ENCODE peak calls at places on chromosomes 1 and 21, in five cellular contexts. One of them, this sample, is unnamed.

GRCh38 chr1:211703812-211704566 is 28.6 kb upstream of the NEK2 start:
- DNase-seq in AG09319: no peak
- DNase-seq in mesothelial cell of epicardium: no peak
- DNase-seq in neural progenitor cell: no peak
- DNase-seq in foreskin fibroblast: no peak
- DNase-seq in this sample: no peak

GRCh38 chr21:30282850-30283249 is at the start of gene KRTAP24-1:
- DNase-seq in AG09319: no peak
- DNase-seq in mesothelial cell of epicardium: no peak
- DNase-seq in neural progenitor cell: no peak
- DNase-seq in foreskin fibroblast: no peak
- DNase-seq in this sample: no peak

GRCh38 chr1:224559971-224560728 is 56.0 kb upstream of the CNIH3 start:
- DNase-seq in AG09319: no peak
- DNase-seq in mesothelial cell of epicardium: no peak
- DNase-seq in neural progenitor cell: no peak
- DNase-seq in foreskin fibroblast: peak; percentile 68
- DNase-seq in this sample: no peak

GRCh38 chr1:172322219-172323061 is 98.0 kb upstream of the C1orf105 start:
- DNase-seq in AG09319: peak; percentile 75
- DNase-seq in mesothelial cell of epicardium: no peak
- DNase-seq in neural progenitor cell: no peak
- DNase-seq in foreskin fibroblast: peak; percentile 97
- DNase-seq in this sample: no peak

GRCh38 chr1:227901239-227901905 is 46.4 kb downstream of the WNT9A start:
- DNase-seq in AG09319: no peak
- DNase-seq in mesothelial cell of epicardium: peak; percentile 13
- DNase-seq in neural progenitor cell: no peak
- DNase-seq in foreskin fibroblast: no peak
- DNase-seq in this sample: no peak

GRCh38 chr1:10629091-10629815 is 154.5 kb downstream of the PEX14 start:
- DNase-seq in AG09319: no peak
- DNase-seq in mesothelial cell of epicardium: peak; percentile 16
- DNase-seq in neural progenitor cell: no peak
- DNase-seq in foreskin fibroblast: no peak
- DNase-seq in this sample: no peak

GRCh38 chr1:2528966-2529750 is 905 bp downstream of the HES5 start:
- DNase-seq in AG09319: no peak
- DNase-seq in mesothelial cell of epicardium: no peak
- DNase-seq in neural progenitor cell: peak; percentile 76
- DNase-seq in foreskin fibroblast: no peak
- DNase-seq in this sample: no peak

GRCh38 chr1:35428360-35428759 is 128.8 kb downstream of the KIAA0319L start:
- DNase-seq in AG09319: no peak
- DNase-seq in mesothelial cell of epicardium: no peak
- DNase-seq in neural progenitor cell: no peak
- DNase-seq in foreskin fibroblast: no peak
- DNase-seq in this sample: no peak

GRCh38 chr21:44005593-44005992 is 6.5 kb upstream of the TRAPPC10 start:
- DNase-seq in AG09319: no peak
- DNase-seq in mesothelial cell of epicardium: no peak
- DNase-seq in neural progenitor cell: no peak
- DNase-seq in foreskin fibroblast: no peak
- DNase-seq in this sample: no peak

GRCh38 chr1:162062542-162063015 is 6.9 kb upstream of the NOS1AP start:
- DNase-seq in AG09319: no peak
- DNase-seq in mesothelial cell of epicardium: no peak
- DNase-seq in neural progenitor cell: peak; percentile 73
- DNase-seq in foreskin fibroblast: no peak
- DNase-seq in this sample: no peak

GRCh38 chr1:231242516-231243198 is 1.6 kb downstream of the GNPAT start:
- DNase-seq in AG09319: no peak
- DNase-seq in mesothelial cell of epicardium: no peak
- DNase-seq in neural progenitor cell: no peak
- DNase-seq in foreskin fibroblast: no peak
- DNase-seq in this sample: no peak

GRCh38 chr21:37166733-37167132 is 93.7 kb downstream of the TTC3 start:
- DNase-seq in AG09319: no peak
- DNase-seq in mesothelial cell of epicardium: no peak
- DNase-seq in neural progenitor cell: peak; percentile 26
- DNase-seq in foreskin fibroblast: no peak
- DNase-seq in this sample: no peak

GRCh38 chr1:109262231-109263010 is 13.1 kb downstream of the CELSR2 start:
- DNase-seq in AG09319: no peak
- DNase-seq in mesothelial cell of epicardium: no peak
- DNase-seq in neural progenitor cell: no peak
- DNase-seq in foreskin fibroblast: no peak
- DNase-seq in this sample: no peak

GRCh38 chr1:163072658-163073057 is 3.5 kb downstream of the RGS4 start:
- DNase-seq in AG09319: no peak
- DNase-seq in mesothelial cell of epicardium: no peak
- DNase-seq in neural progenitor cell: no peak
- DNase-seq in foreskin fibroblast: no peak
- DNase-seq in this sample: no peak

GRCh38 chr1:183609313-183609712 is 19.1 kb upstream of the NCF2 start:
- DNase-seq in AG09319: peak; percentile 66
- DNase-seq in mesothelial cell of epicardium: no peak
- DNase-seq in neural progenitor cell: peak; percentile 17
- DNase-seq in foreskin fibroblast: peak; percentile 71
- DNase-seq in this sample: no peak

GRCh38 chr1:197944485-197944884 is 27.3 kb downstream of the LHX9 start:
- DNase-seq in AG09319: no peak
- DNase-seq in mesothelial cell of epicardium: no peak
- DNase-seq in neural progenitor cell: no peak
- DNase-seq in foreskin fibroblast: no peak
- DNase-seq in this sample: no peak

GRCh38 chr1:28091043-28091781 is 2.8 kb upstream of the EYA3 start:
- DNase-seq in AG09319: no peak
- DNase-seq in mesothelial cell of epicardium: no peak
- DNase-seq in neural progenitor cell: peak; percentile 67
- DNase-seq in foreskin fibroblast: no peak
- DNase-seq in this sample: peak; percentile 44

GRCh38 chr21:33644383-33645074 is 2.2 kb downstream of the ITSN1 start:
- DNase-seq in AG09319: no peak
- DNase-seq in mesothelial cell of epicardium: no peak
- DNase-seq in neural progenitor cell: peak; percentile 30
- DNase-seq in foreskin fibroblast: peak; percentile 62
- DNase-seq in this sample: no peak

GRCh38 chr21:30234643-30235042 is 18.7 kb upstream of the CLDN8 start:
- DNase-seq in AG09319: no peak
- DNase-seq in mesothelial cell of epicardium: no peak
- DNase-seq in neural progenitor cell: no peak
- DNase-seq in foreskin fibroblast: peak; percentile 20
- DNase-seq in this sample: no peak

GRCh38 chr1:5427026-5427613 is 565.1 kb downstream of the NPHP4 start:
- DNase-seq in AG09319: no peak
- DNase-seq in mesothelial cell of epicardium: no peak
- DNase-seq in neural progenitor cell: peak; percentile 7
- DNase-seq in foreskin fibroblast: no peak
- DNase-seq in this sample: no peak

GRCh38 chr1:5265416-5266075 is 611.1 kb downstream of the AJAP1 start:
- DNase-seq in AG09319: no peak
- DNase-seq in mesothelial cell of epicardium: no peak
- DNase-seq in neural progenitor cell: no peak
- DNase-seq in foreskin fibroblast: no peak
- DNase-seq in this sample: no peak

GRCh38 chr1:177780096-177780700 is 189.7 kb downstream of the SEC16B start:
- DNase-seq in AG09319: peak; percentile 5
- DNase-seq in mesothelial cell of epicardium: no peak
- DNase-seq in neural progenitor cell: peak; percentile 57
- DNase-seq in foreskin fibroblast: peak; percentile 33
- DNase-seq in this sample: no peak

GRCh38 chr1:159008744-159009188 is 941 bp upstream of the IFI16 start:
- DNase-seq in AG09319: no peak
- DNase-seq in mesothelial cell of epicardium: no peak
- DNase-seq in neural progenitor cell: no peak
- DNase-seq in foreskin fibroblast: peak; percentile 60
- DNase-seq in this sample: no peak

GRCh38 chr1:60073605-60074278 is at the start of gene C1orf87:
- DNase-seq in AG09319: no peak
- DNase-seq in mesothelial cell of epicardium: no peak
- DNase-seq in neural progenitor cell: peak; percentile 61
- DNase-seq in foreskin fibroblast: no peak
- DNase-seq in this sample: peak; percentile 9

GRCh38 chr1:145965119-145965744 is 742 bp downstream of the POLR3GL start:
- DNase-seq in AG09319: no peak
- DNase-seq in mesothelial cell of epicardium: no peak
- DNase-seq in neural progenitor cell: no peak
- DNase-seq in foreskin fibroblast: no peak
- DNase-seq in this sample: no peak

GRCh38 chr1:93908394-93909145 is 660 bp downstream of the GCLM start:
- DNase-seq in AG09319: no peak
- DNase-seq in mesothelial cell of epicardium: peak; percentile 23
- DNase-seq in neural progenitor cell: peak; percentile 61
- DNase-seq in foreskin fibroblast: peak; percentile 3
- DNase-seq in this sample: peak; percentile 22

GRCh38 chr1:18093193-18093592 is 14.4 kb upstream of the IGSF21 start:
- DNase-seq in AG09319: no peak
- DNase-seq in mesothelial cell of epicardium: no peak
- DNase-seq in neural progenitor cell: peak; percentile 86
- DNase-seq in foreskin fibroblast: no peak
- DNase-seq in this sample: no peak

GRCh38 chr1:178659789-178660208 is 65.2 kb upstream of the RALGPS2 start:
- DNase-seq in AG09319: no peak
- DNase-seq in mesothelial cell of epicardium: no peak
- DNase-seq in neural progenitor cell: no peak
- DNase-seq in foreskin fibroblast: no peak
- DNase-seq in this sample: no peak

GRCh38 chr1:247578946-247579460 is 9.2 kb upstream of the OR2G2 start:
- DNase-seq in AG09319: no peak
- DNase-seq in mesothelial cell of epicardium: no peak
- DNase-seq in neural progenitor cell: no peak
- DNase-seq in foreskin fibroblast: no peak
- DNase-seq in this sample: no peak

GRCh38 chr1:247574664-247575063 is 13.5 kb upstream of the OR2G2 start:
- DNase-seq in AG09319: no peak
- DNase-seq in mesothelial cell of epicardium: no peak
- DNase-seq in neural progenitor cell: no peak
- DNase-seq in foreskin fibroblast: no peak
- DNase-seq in this sample: no peak

GRCh38 chr1:247574236-247574635 is 13.9 kb upstream of the OR2G2 start:
- DNase-seq in AG09319: no peak
- DNase-seq in mesothelial cell of epicardium: no peak
- DNase-seq in neural progenitor cell: no peak
- DNase-seq in foreskin fibroblast: no peak
- DNase-seq in this sample: no peak

GRCh38 chr1:247576514-247576913 is 11.6 kb upstream of the OR2G2 start:
- DNase-seq in AG09319: no peak
- DNase-seq in mesothelial cell of epicardium: no peak
- DNase-seq in neural progenitor cell: no peak
- DNase-seq in foreskin fibroblast: no peak
- DNase-seq in this sample: no peak
- TF ChIP-seq CTCF in AG09319: no peak
- TF ChIP-seq CTCF in mesothelial cell of epicardium: peak; percentile 55
- TF ChIP-seq CTCF in neural progenitor cell: peak; percentile 58
- TF ChIP-seq CTCF in foreskin fibroblast: no peak
- TF ChIP-seq CTCF in this sample: peak; percentile 55

GRCh38 chr1:114755006-114755936 is 2.5 kb downstream of the CSDE1 start:
- DNase-seq in AG09319: no peak
- DNase-seq in mesothelial cell of epicardium: no peak
- DNase-seq in neural progenitor cell: no peak
- DNase-seq in foreskin fibroblast: no peak
- DNase-seq in this sample: no peak

GRCh38 chr1:114756949-114757454 is 782 bp downstream of the CSDE1 start:
- DNase-seq in AG09319: peak; percentile 15
- DNase-seq in mesothelial cell of epicardium: no peak
- DNase-seq in neural progenitor cell: peak; percentile 81
- DNase-seq in foreskin fibroblast: peak; percentile 59
- DNase-seq in this sample: peak; percentile 12

GRCh38 chr1:114758251-114758832 is 558 bp upstream of the CSDE1 start:
- DNase-seq in AG09319: no peak
- DNase-seq in mesothelial cell of epicardium: no peak
- DNase-seq in neural progenitor cell: no peak
- DNase-seq in foreskin fibroblast: no peak
- DNase-seq in this sample: no peak

GRCh38 chr1:114756009-114756892 is 1.5 kb downstream of the CSDE1 start:
- DNase-seq in AG09319: no peak
- DNase-seq in mesothelial cell of epicardium: no peak
- DNase-seq in neural progenitor cell: no peak
- DNase-seq in foreskin fibroblast: no peak
- DNase-seq in this sample: no peak

GRCh38 chr1:114757455-114758250 is at the start of gene CSDE1:
- DNase-seq in AG09319: peak; percentile 96
- DNase-seq in mesothelial cell of epicardium: peak; percentile 94
- DNase-seq in neural progenitor cell: peak; percentile 100
- DNase-seq in foreskin fibroblast: peak; percentile 97
- DNase-seq in this sample: peak; percentile 93
- TF ChIP-seq CTCF in AG09319: peak; percentile 38
- TF ChIP-seq CTCF in mesothelial cell of epicardium: no peak
- TF ChIP-seq CTCF in neural progenitor cell: peak; percentile 64
- TF ChIP-seq CTCF in foreskin fibroblast: no peak
- TF ChIP-seq CTCF in this sample: peak; percentile 59

GRCh38 chr1:184910596-184910995 is 63.7 kb downstream of the NIBAN1 start:
- DNase-seq in AG09319: peak; percentile 44
- DNase-seq in mesothelial cell of epicardium: no peak
- DNase-seq in neural progenitor cell: peak; percentile 62
- DNase-seq in foreskin fibroblast: peak; percentile 56
- DNase-seq in this sample: no peak

GRCh38 chr1:184911103-184911502 is 63.2 kb downstream of the NIBAN1 start:
- DNase-seq in AG09319: no peak
- DNase-seq in mesothelial cell of epicardium: no peak
- DNase-seq in neural progenitor cell: no peak
- DNase-seq in foreskin fibroblast: no peak
- DNase-seq in this sample: no peak

GRCh38 chr1:184914149-184914548 is 60.2 kb downstream of the NIBAN1 start:
- DNase-seq in AG09319: no peak
- DNase-seq in mesothelial cell of epicardium: no peak
- DNase-seq in neural progenitor cell: no peak
- DNase-seq in foreskin fibroblast: no peak
- DNase-seq in this sample: no peak

GRCh38 chr1:184911830-184912229 is 62.5 kb downstream of the NIBAN1 start:
- DNase-seq in AG09319: no peak
- DNase-seq in mesothelial cell of epicardium: no peak
- DNase-seq in neural progenitor cell: no peak
- DNase-seq in foreskin fibroblast: no peak
- DNase-seq in this sample: no peak

DNA sequence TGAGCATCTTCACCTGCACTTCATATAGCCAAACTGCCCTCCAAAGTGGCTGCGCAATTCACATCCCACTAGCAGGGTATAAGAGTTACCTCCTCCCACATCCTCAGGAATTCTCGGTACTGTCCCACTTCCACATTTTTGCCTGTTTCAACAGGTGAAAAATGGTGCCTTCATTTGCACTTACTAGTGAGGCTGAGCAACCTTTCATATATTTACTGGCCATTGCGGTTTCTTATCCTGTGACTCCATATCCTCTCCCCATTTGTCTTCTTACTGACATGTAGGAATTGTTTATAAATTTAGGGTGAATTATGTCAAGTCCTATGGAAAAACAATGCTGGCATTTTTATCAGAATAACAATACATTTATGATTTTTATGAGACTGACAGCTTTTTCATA is 61.9 kb downstream of the NIBAN1 start:
- DNase-seq in AG09319: no peak
- DNase-seq in mesothelial cell of epicardium: no peak
- DNase-seq in neural progenitor cell: no peak
- DNase-seq in foreskin fibroblast: no peak
- DNase-seq in this sample: no peak
- TF ChIP-seq CTCF in AG09319: no peak
- TF ChIP-seq CTCF in mesothelial cell of epicardium: no peak
- TF ChIP-seq CTCF in neural progenitor cell: no peak
- TF ChIP-seq CTCF in foreskin fibroblast: no peak
- TF ChIP-seq CTCF in this sample: no peak

GRCh38 chr1:42737257-42737656 is 2.8 kb downstream of the CLDN19 start:
- DNase-seq in AG09319: no peak
- DNase-seq in mesothelial cell of epicardium: no peak
- DNase-seq in neural progenitor cell: no peak
- DNase-seq in foreskin fibroblast: no peak
- DNase-seq in this sample: no peak
- TF ChIP-seq CTCF in AG09319: no peak
- TF ChIP-seq CTCF in mesothelial cell of epicardium: no peak
- TF ChIP-seq CTCF in neural progenitor cell: no peak
- TF ChIP-seq CTCF in foreskin fibroblast: no peak
- TF ChIP-seq CTCF in this sample: no peak

This sample was measured in progenitor cell of endocrine pancreas.